ENCODE peak calls at places on chromosomes 5 and 9, in eight cellular contexts. Z is neural progenitor cell, G is fibroblast of lung, E is tibial nerve, Y is cardiac muscle cell, R is body of pancreas, U is heart left ventricle, N is left lung. W is an unnamed sample. For H3K4me1, the result is how much of the 10 kb centered on the place peaks cover.

GRCh38 chr9:105993051-105993854 is 298.9 kb downstream of the TMEM38B start:
- DNase-seq in Z (no peak), G (no peak), E (no peak), Y (no peak), R (no peak), U (no peak), N (no peak), W (no peak)

GRCh38 chr5:95728494-95729114 is 2.5 kb upstream of the RHOBTB3 start:
- DNase-seq in Z (no peak), G (peak), E (no peak), Y (peak), R (no peak), U (no peak), N (no peak), W (no peak)

GRCh38 chr5:14171091-14171490 is 27.9 kb downstream of the TRIO start:
- DNase-seq in Z (no peak), G (peak), E (no peak), Y (peak), R (no peak), U (no peak), N (no peak), W (no peak)

GRCh38 chr9:36765468-36766341 is 193.0 kb downstream of the MELK start:
- DNase-seq in Z (peak), G (peak), E (peak), Y (peak), R (peak), U (peak), N (peak), W (peak)

GRCh38 chr9:37032713-37033112 is 1.4 kb downstream of the PAX5 start:
- DNase-seq in Z (no peak), G (no peak), E (no peak), Y (no peak), R (no peak), U (no peak), N (no peak), W (no peak)

GRCh38 chr5:133685402-133686018 is 73.2 kb upstream of the FSTL4 start:
- DNase-seq in Z (no peak), G (no peak), E (no peak), Y (no peak), R (no peak), U (no peak), N (no peak), W (no peak)

GRCh38 chr5:112612663-112613062 is 125.0 kb upstream of the APC start:
- DNase-seq in Z (no peak), G (no peak), E (no peak), Y (no peak), R (no peak), U (no peak), N (no peak), W (no peak)

GRCh38 chr9:113921366-113921765 is 45.3 kb downstream of the ZNF618 start:
- DNase-seq in Z (no peak), G (no peak), E (no peak), Y (no peak), R (no peak), U (no peak), N (no peak), W (no peak)

GRCh38 chr9:11709567-11709966 is 983.6 kb upstream of the TYRP1 start:
- DNase-seq in Z (no peak), G (no peak), E (no peak), Y (no peak), R (no peak), U (no peak), N (no peak), W (no peak)

GRCh38 chr9:35340046-35340445 is 149.9 kb upstream of the RUSC2 start:
- DNase-seq in Z (no peak), G (peak), E (no peak), Y (peak), R (no peak), U (no peak), N (no peak), W (no peak)

GRCh38 chr9:70405808-70406445 is 8.5 kb downstream of the KLF9 start:
- DNase-seq in Z (no peak), G (peak), E (no peak), Y (peak), R (no peak), U (no peak), N (no peak), W (no peak)

GRCh38 chr9:106799146-106799545 is 63.8 kb upstream of the ZNF462 start:
- DNase-seq in Z (no peak), G (peak), E (no peak), Y (peak), R (no peak), U (no peak), N (no peak), W (peak)

GRCh38 chr5:144084971-144085370 is 85.5 kb downstream of the YIPF5 start:
- DNase-seq in Z (no peak), G (no peak), E (no peak), Y (no peak), R (no peak), U (no peak), N (no peak), W (no peak)

GRCh38 chr5:93890657-93891056 is 149.3 kb upstream of the POU5F2 start:
- DNase-seq in Z (peak), G (peak), E (no peak), Y (no peak), R (no peak), U (no peak), N (no peak), W (no peak)

GRCh38 chr5:38666668-38667498 is 110.4 kb upstream of the LIFR start:
- DNase-seq in Z (peak), G (peak), E (peak), Y (peak), R (peak), U (peak), N (peak), W (no peak)

GRCh38 chr9:127351182-127352166 is 45.5 kb upstream of the SLC2A8 start:
- DNase-seq in Z (no peak), G (no peak), E (no peak), Y (no peak), R (no peak), U (no peak), N (no peak), W (no peak)

GRCh38 chr9:129245276-129245675 is 67.2 kb upstream of the IER5L start:
- DNase-seq in Z (no peak), G (peak), E (no peak), Y (peak), R (no peak), U (peak), N (peak), W (peak)

GRCh38 chr5:97838214-97838613 is 655.2 kb upstream of the RIOK2 start:
- DNase-seq in Z (no peak), G (peak), E (no peak), Y (peak), R (no peak), U (no peak), N (no peak), W (peak)

GRCh38 chr9:107118873-107119272 is 164.2 kb upstream of the RAD23B start:
- DNase-seq in Z (no peak), G (no peak), E (no peak), Y (no peak), R (no peak), U (no peak), N (no peak), W (no peak)

GRCh38 chr9:90941661-90942060 is 140.0 kb downstream of the SYK start:
- DNase-seq in Z (no peak), G (no peak), E (no peak), Y (no peak), R (no peak), U (no peak), N (no peak), W (no peak)

GRCh38 chr5:125476888-125477585 is 730.6 kb upstream of the ZNF608 start:
- DNase-seq in Z (no peak), G (peak), E (no peak), Y (peak), R (no peak), U (no peak), N (no peak), W (peak)

GRCh38 chr9:22413884-22414283 is 32.7 kb upstream of the DMRTA1 start:
- DNase-seq in Z (no peak), G (peak), E (no peak), Y (no peak), R (no peak), U (no peak), N (no peak), W (no peak)

GRCh38 chr9:128216781-128217553 is 13.8 kb downstream of the DNM1 start:
- DNase-seq in Z (no peak), G (no peak), E (no peak), Y (no peak), R (no peak), U (peak), N (no peak), W (no peak)

GRCh38 chr5:114243281-114243982 is 118.4 kb upstream of the KCNN2 start:
- DNase-seq in Z (no peak), G (peak), E (no peak), Y (no peak), R (no peak), U (no peak), N (no peak), W (peak)

GRCh38 chr9:115250646-115251045 is 132.7 kb upstream of the TNC start:
- DNase-seq in Z (no peak), G (peak), E (no peak), Y (peak), R (no peak), U (no peak), N (no peak), W (peak)

GRCh38 chr9:109270971-109271900 is 49.6 kb downstream of the EPB41L4B start:
- DNase-seq in Z (no peak), G (no peak), E (no peak), Y (no peak), R (peak), U (no peak), N (no peak), W (no peak)

GRCh38 chr9:37229882-37230482 is 109.6 kb downstream of the ZCCHC7 start:
- DNase-seq in Z (no peak), G (peak), E (no peak), Y (no peak), R (no peak), U (no peak), N (no peak), W (no peak)

GRCh38 chr9:88661759-88662158 is 126.8 kb downstream of the NXNL2 start:
- DNase-seq in Z (no peak), G (no peak), E (no peak), Y (peak), R (no peak), U (no peak), N (no peak), W (no peak)

GRCh38 chr5:38323645-38324295 is 65.4 kb downstream of the EGFLAM start:
- DNase-seq in Z (no peak), G (peak), E (peak), Y (peak), R (no peak), U (no peak), N (no peak), W (peak)

GRCh38 chr5:59506285-59506877 is 387.1 kb downstream of the PDE4D start:
- DNase-seq in Z (peak), G (peak), E (no peak), Y (peak), R (no peak), U (no peak), N (no peak), W (no peak)

GRCh38 chr5:68441309-68441708 is 225.8 kb downstream of the PIK3R1 start:
- DNase-seq in Z (no peak), G (no peak), E (no peak), Y (no peak), R (no peak), U (no peak), N (no peak), W (no peak)

GRCh38 chr9:135604437-135605237 is 34.7 kb downstream of the GLT6D1 start:
- DNase-seq in Z (no peak), G (no peak), E (no peak), Y (no peak), R (no peak), U (no peak), N (no peak), W (no peak)

GRCh38 chr9:135601988-135602387 is 37.4 kb downstream of the GLT6D1 start:
- DNase-seq in Z (peak), G (no peak), E (no peak), Y (no peak), R (no peak), U (no peak), N (no peak), W (no peak)

GRCh38 chr9:135600296-135600805 is 38.8 kb downstream of the PAEP start:
- DNase-seq in Z (no peak), G (no peak), E (no peak), Y (no peak), R (no peak), U (no peak), N (no peak), W (no peak)

GRCh38 chr9:135605238-135605781 is 34.0 kb downstream of the GLT6D1 start:
- DNase-seq in Z (no peak), G (no peak), E (no peak), Y (no peak), R (peak), U (no peak), N (no peak), W (no peak)

GRCh38 chr9:135602789-135603481 is 36.4 kb downstream of the GLT6D1 start:
- DNase-seq in Z (peak), G (peak), E (peak), Y (peak), R (peak), U (no peak), N (no peak), W (no peak)
- TF ChIP-seq CTCF in Z (peak), G (peak), E (peak), Y (peak), R (peak), U (peak), N (peak), W (peak)

GRCh38 chr9:136995370-136995769 is 998 bp downstream of the CLIC3 start:
- DNase-seq in Z (no peak), G (no peak), E (no peak), Y (no peak), R (no peak), U (no peak), N (no peak), W (no peak)
- H3K4me1 ChIP-seq in Z (under half), G (under half), E (under half), Y (under half), R (under half), U (half or more), N (half or more), W (under half)

GRCh38 chr5:36374275-36374862 is 72.7 kb upstream of the RANBP3L start:
- DNase-seq in Z (no peak), G (peak), E (no peak), Y (peak), R (no peak), U (no peak), N (no peak), W (peak)

GRCh38 chr5:36371366-36371765 is 69.7 kb upstream of the RANBP3L start:
- DNase-seq in Z (no peak), G (no peak), E (no peak), Y (no peak), R (no peak), U (no peak), N (no peak), W (no peak)

GRCh38 chr5:36377192-36377591 is 75.5 kb upstream of the RANBP3L start:
- DNase-seq in Z (no peak), G (no peak), E (no peak), Y (no peak), R (no peak), U (no peak), N (no peak), W (no peak)

GRCh38 chr5:36370073-36370472 is 68.4 kb upstream of the RANBP3L start:
- DNase-seq in Z (no peak), G (no peak), E (no peak), Y (no peak), R (no peak), U (no peak), N (no peak), W (no peak)

DNA sequence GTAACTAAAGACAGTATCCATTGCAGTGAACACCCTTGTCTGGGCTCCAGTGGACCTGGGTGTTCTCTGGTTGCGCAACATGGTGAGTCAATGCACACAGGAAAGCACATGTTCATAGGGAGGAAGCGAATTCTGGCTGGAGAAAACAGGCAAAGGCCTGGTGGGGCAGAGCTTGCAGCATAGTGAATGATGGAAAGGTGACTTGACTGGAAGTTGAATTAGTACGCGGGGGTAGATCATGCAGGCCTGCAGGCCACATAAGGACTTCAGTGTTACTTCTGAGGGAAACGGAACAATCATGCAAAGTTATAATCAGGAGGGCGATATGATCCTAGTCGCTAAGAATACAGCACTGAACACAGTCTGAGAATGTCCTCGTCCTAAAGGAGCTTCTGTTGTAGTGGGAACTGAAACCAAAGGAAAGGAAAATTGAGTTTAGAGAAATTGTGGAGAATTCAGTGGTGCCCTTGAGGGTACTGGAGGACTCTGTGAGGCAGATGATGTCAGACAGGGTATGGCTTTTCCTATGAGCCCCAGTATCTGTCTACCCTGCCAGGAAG is 71.9 kb upstream of the RANBP3L start:
- DNase-seq in Z (no peak), G (peak), E (peak), Y (peak), R (peak), U (peak), N (peak), W (peak)
- H3K27ac ChIP-seq in Z (no peak), G (no peak), E (peak), Y (no peak), R (peak), U (no peak), N (peak), W (no peak)

GRCh38 chr5:135891804-135892203 is 3.8 kb downstream of the IL9 start:
- DNase-seq in Z (peak), G (no peak), E (no peak), Y (no peak), R (no peak), U (no peak), N (no peak), W (no peak)
- TF ChIP-seq CTCF in Z (peak), G (peak), E (no peak), Y (peak), R (no peak), U (no peak), N (no peak), W (no peak)

DNA sequence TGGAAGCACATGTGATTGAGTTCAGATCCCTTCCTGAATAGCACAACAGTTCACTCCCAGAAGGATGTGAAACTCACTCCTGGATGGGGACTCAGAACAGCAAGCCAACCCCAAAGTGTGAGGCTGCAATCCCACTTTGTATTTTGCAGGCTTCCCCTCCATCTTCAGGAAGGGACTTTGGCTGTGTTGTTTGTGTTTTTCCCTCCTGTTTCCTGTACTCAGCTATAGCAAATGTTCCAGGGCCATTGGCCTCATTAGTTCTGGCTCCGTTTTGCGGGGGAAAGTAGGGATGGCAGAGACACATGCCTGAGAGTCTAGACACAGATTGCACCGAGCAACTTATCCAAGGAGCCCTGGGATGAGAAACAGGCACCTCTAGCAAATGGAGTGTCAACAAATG is 43.3 kb downstream of the DPYSL3 start:
- DNase-seq in Z (no peak), G (no peak), E (no peak), Y (no peak), R (no peak), U (no peak), N (no peak), W (no peak)
- H3K4me1 ChIP-seq in Z (under half), G (under half), E (under half), Y (under half), R (under half), U (under half), N (under half), W (under half)

GRCh38 chr5:71482132-71482531 is 26.7 kb downstream of the BDP1 start:
- DNase-seq in Z (no peak), G (peak), E (peak), Y (peak), R (peak), U (no peak), N (no peak), W (no peak)

GRCh38 chr5:71481441-71481840 is 26.0 kb downstream of the BDP1 start:
- DNase-seq in Z (no peak), G (no peak), E (no peak), Y (no peak), R (no peak), U (no peak), N (no peak), W (no peak)

GRCh38 chr5:71483355-71483754 is 27.9 kb downstream of the BDP1 start:
- DNase-seq in Z (no peak), G (peak), E (no peak), Y (peak), R (no peak), U (no peak), N (no peak), W (peak)
- H3K27ac ChIP-seq in Z (no peak), G (no peak), E (no peak), Y (no peak), R (no peak), U (no peak), N (peak), W (no peak)

DNA sequence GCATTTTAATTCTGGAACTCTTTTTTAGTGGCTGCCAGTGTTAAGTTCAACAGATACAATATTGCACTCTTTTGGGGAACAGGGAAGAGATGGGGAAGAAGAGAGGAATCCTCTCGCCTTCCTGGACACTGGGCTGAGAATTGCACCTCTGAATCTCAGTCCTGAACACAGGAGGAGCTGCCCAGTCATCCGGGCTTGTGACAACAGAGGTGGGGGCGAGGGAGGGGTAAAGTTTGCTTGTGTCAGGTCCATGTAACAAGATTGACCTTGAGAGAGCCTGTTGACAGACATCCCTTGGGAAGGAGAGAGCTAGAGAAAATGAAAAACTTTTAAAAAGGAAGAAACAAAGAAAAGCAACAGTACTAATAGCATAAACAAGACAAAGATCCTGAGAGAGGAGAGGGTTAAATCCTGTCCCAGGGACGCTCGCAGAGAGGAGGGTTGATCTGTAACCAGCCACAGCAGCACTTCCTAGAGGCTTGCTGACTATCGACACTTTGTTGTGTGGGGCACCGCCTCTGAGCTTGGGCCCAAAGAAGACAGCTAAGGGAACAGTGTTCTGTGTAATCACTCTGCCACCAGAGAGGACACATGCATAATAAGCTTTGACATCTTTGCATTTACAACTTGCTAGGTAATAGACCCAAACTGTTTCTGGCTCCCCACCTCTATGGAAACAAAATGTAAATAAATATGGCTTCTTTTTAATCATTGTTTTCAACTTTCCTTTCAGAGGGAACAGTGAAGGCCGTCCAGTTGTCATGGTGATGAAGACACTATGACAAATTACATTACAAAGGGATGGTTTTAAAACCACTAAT is 363.7 kb downstream of the CSNK1G3 start:
- DNase-seq in Z (peak), G (no peak), E (no peak), Y (peak), R (peak), U (peak), N (no peak), W (no peak)
- TF ChIP-seq CTCF in Z (no peak), G (no peak), E (no peak), Y (no peak), R (no peak), U (no peak), N (no peak), W (no peak)

GRCh38 chr5:180811623-180812119 is 9.1 kb upstream of the MGAT1 start:
- DNase-seq in Z (no peak), G (no peak), E (no peak), Y (no peak), R (no peak), U (no peak), N (peak), W (peak)

GRCh38 chr5:180808461-180809000 is 5.9 kb upstream of the MGAT1 start:
- DNase-seq in Z (no peak), G (no peak), E (no peak), Y (no peak), R (no peak), U (no peak), N (peak), W (peak)

GRCh38 chr5:180809403-180810209 is 7.0 kb upstream of the MGAT1 start:
- DNase-seq in Z (peak), G (peak), E (peak), Y (peak), R (peak), U (peak), N (peak), W (peak)

GRCh38 chr5:180811012-180811622 is 8.5 kb upstream of the MGAT1 start:
- DNase-seq in Z (no peak), G (no peak), E (no peak), Y (no peak), R (no peak), U (no peak), N (no peak), W (no peak)

GRCh38 chr5:180810210-180811011 is 7.8 kb upstream of the MGAT1 start:
- DNase-seq in Z (peak), G (peak), E (peak), Y (peak), R (peak), U (peak), N (peak), W (peak)
- H3K4me1 ChIP-seq in Z (under half), G (under half), E (under half), Y (under half), R (half or more), U (half or more), N (half or more), W (under half)